ENCODE peak calls at places on chromosomes 7 and 10, in seven cellular contexts. E, H, D, P, C, X and W are unnamed samples.
A peak's percentile ranks its signal among the peaks of the same experiment; 100 is the strongest.

GRCh38 chr7:84337386-84337785 is 142.8 kb upstream of the SEMA3A start:
- DNase-seq in X (no peak), C (no peak), D (no peak), E (no peak), H (no peak), P (no peak), W (no peak)

GRCh38 chr7:158564648-158565005 is 23.0 kb downstream of the PTPRN2 start:
- DNase-seq in H (no peak), X (no peak), E (no peak), D (no peak), C (no peak), P (no peak), W (no peak)

GRCh38 chr10:28842321-28842720 is 165.0 kb downstream of the BAMBI start:
- DNase-seq in E (no peak), X (no peak), D (no peak), C (no peak), H (no peak), P (no peak), W (no peak)

GRCh38 chr7:21134631-21135030 is 293.3 kb upstream of the SP4 start:
- DNase-seq in P (no peak), D (no peak), H (no peak), X (no peak), E (no peak), C (no peak), W (no peak)

GRCh38 chr10:92184977-92185376 is 105.9 kb downstream of the CPEB3 start:
- DNase-seq in P (no peak), H (no peak), D (no peak), E (no peak), C (no peak), X (no peak), W (no peak)

GRCh38 chr10:80173441-80173840 is 31.9 kb downstream of the ANXA11 start:
- DNase-seq in P (no peak), D (no peak), X (no peak), C (no peak), H (peak; percentile 63), E (peak; percentile 60), W (no peak)

GRCh38 chr7:94421711-94422110 is 27.0 kb downstream of the COL1A2 start:
- DNase-seq in E (no peak), D (no peak), P (no peak), X (no peak), C (no peak), H (no peak), W (no peak)

GRCh38 chr10:59754951-59755350 is 1.7 kb upstream of the MRLN start:
- DNase-seq in P (no peak), H (no peak), E (no peak), C (no peak), X (no peak), D (no peak), W (no peak)

GRCh38 chr10:132162021-132162531 is 24.7 kb upstream of the DPYSL4 start:
- DNase-seq in X (no peak), H (peak; percentile 49), C (no peak), D (no peak), P (no peak), E (no peak), W (no peak)

GRCh38 chr10:88792656-88793055 is 9.9 kb upstream of the LIPM start:
- DNase-seq in D (peak; percentile 10), C (no peak), P (no peak), E (no peak), X (peak; percentile 20), H (no peak), W (no peak)